ENCODE peak calls at places on chromosomes 5 and 9, in six cellular contexts. B, N, F, M, H and W are unnamed samples.

GRCh38 chr5:179089502-179089901 is 29.3 kb downstream of the ZNF354C start:
- DNase-seq in B (no peak), N (no peak), F (no peak), M (no peak), H (no peak), W (no peak)

GRCh38 chr9:109086221-109086620 is 33.5 kb downstream of the TMEM245 start:
- DNase-seq in B (no peak), N (no peak), F (peak), M (peak), H (peak), W (no peak)

GRCh38 chr9:110457245-110457644 is 119.6 kb upstream of the TXNDC8 start:
- DNase-seq in B (no peak), N (no peak), F (no peak), M (no peak), H (no peak), W (no peak)

GRCh38 chr5:141528401-141528984 is 39.6 kb downstream of the PCDHGC5 start:
- DNase-seq in B (no peak), N (no peak), F (no peak), M (peak), H (no peak), W (no peak)

GRCh38 chr9:75063556-75064305 is 24.2 kb downstream of the NMRK1 start:
- DNase-seq in B (no peak), N (no peak), F (no peak), M (peak), H (no peak), W (no peak)

GRCh38 chr5:169581580-169582227 is 1.9 kb upstream of the SPDL1 start:
- DNase-seq in B (peak), N (peak), F (no peak), M (peak), H (peak), W (peak)

GRCh38 chr5:82356808-82357671 is 78.9 kb upstream of the RPS23 start:
- DNase-seq in B (no peak), N (peak), F (peak), M (peak), H (peak), W (peak)

GRCh38 chr9:35599763-35600604 is 5.1 kb upstream of the TESK1 start:
- DNase-seq in B (no peak), N (peak), F (no peak), M (no peak), H (peak), W (no peak)

GRCh38 chr9:134777153-134777552 is 103.5 kb upstream of the FCN2 start:
- DNase-seq in B (no peak), N (no peak), F (no peak), M (no peak), H (no peak), W (no peak)

GRCh38 chr5:6365142-6365976 is 13.0 kb downstream of the MED10 start:
- DNase-seq in B (no peak), N (no peak), F (no peak), M (peak), H (no peak), W (no peak)

GRCh38 chr5:147756566-147756965 is 26.0 kb downstream of the JAKMIP2 start:
- DNase-seq in B (no peak), N (no peak), F (no peak), M (no peak), H (no peak), W (no peak)

GRCh38 chr5:50947892-50948683 is 281.7 kb downstream of the PARP8 start:
- DNase-seq in B (peak), N (no peak), F (no peak), M (no peak), H (no peak), W (no peak)

GRCh38 chr9:136372561-136373299 is 739 bp downstream of the CARD9 start:
- DNase-seq in B (no peak), N (peak), F (no peak), M (peak), H (peak), W (peak)

GRCh38 chr9:108803666-108804065 is 52.1 kb downstream of the ACTL7B start:
- DNase-seq in B (no peak), N (no peak), F (no peak), M (no peak), H (no peak), W (no peak)

GRCh38 chr9:134641173-134641985 is at the start of gene COL5A1:
- DNase-seq in B (peak), N (no peak), F (no peak), M (peak), H (peak), W (peak)

GRCh38 chr5:137693307-137693950 is 42.5 kb downstream of the KLHL3 start:
- DNase-seq in B (no peak), N (no peak), F (no peak), M (no peak), H (no peak), W (no peak)

GRCh38 chr5:1498623-1499416 is 24.9 kb downstream of the LPCAT1 start:
- DNase-seq in B (no peak), N (no peak), F (peak), M (no peak), H (no peak), W (no peak)

GRCh38 chr5:1499851-1500250 is 23.9 kb downstream of the LPCAT1 start:
- DNase-seq in B (no peak), N (no peak), F (no peak), M (no peak), H (no peak), W (no peak)

GRCh38 chr5:1497271-1497777 is 26.4 kb downstream of the LPCAT1 start:
- DNase-seq in B (no peak), N (no peak), F (peak), M (no peak), H (no peak), W (no peak)

GRCh38 chr5:1495525-1495897 is 28.2 kb downstream of the LPCAT1 start:
- DNase-seq in B (no peak), N (no peak), F (no peak), M (no peak), H (no peak), W (no peak)

DNA sequence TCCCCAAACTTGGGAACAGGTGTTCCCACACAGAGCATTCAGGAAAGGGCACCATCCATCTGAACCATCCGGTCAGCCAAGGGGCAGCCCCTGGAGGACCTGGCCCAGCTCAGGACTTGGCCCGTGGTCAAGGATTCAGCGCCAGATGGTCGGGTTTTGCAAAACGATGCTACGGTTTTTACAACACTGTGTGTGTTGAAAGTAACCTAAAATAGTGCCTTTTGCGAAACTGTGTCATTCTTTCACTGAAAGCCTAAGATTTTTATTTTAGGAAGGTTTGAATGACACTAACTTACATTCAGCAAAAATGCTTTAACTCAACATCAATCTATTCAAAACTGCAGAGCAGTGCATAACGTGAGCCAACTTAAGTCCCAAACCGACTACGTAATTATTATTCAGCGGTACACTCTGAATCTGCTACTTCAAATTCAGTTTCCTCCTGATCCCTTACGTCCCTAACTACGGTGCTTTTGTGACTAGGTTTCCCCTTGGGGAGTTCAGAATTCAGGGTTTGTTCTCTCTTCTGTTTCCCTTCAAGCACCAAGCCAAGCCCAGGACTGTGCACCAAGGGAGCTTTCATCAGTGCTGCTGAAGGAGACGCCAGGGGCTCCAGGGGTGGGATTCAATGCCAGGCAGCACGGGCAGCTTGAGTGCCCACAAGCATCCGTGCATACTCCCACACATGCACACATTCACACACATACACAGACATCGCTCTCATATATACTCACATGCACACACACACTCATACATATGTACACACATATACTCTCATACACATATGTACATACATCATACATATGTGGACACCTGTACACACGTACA is 25.8 kb downstream of the LPCAT1 start:
- DNase-seq in B (no peak), N (no peak), F (peak), M (no peak), H (no peak), W (no peak)
- TF ChIP-seq BHLHE40 in B (no peak), N (no peak), F (peak), M (no peak), H (no peak), W (no peak)

GRCh38 chr9:87109851-87110250 is 162.5 kb upstream of the GAS1 start:
- DNase-seq in B (no peak), N (no peak), F (no peak), M (peak), H (no peak), W (no peak)
- TF ChIP-seq BHLHE40 in B (no peak), N (no peak), F (no peak), M (no peak), H (no peak), W (no peak)

GRCh38 chr5:133934311-133934710 is 34.1 kb downstream of the C5orf15 start:
- DNase-seq in B (no peak), N (no peak), F (no peak), M (no peak), H (no peak), W (no peak)

GRCh38 chr5:133933169-133933509 is 35.3 kb downstream of the C5orf15 start:
- DNase-seq in B (no peak), N (no peak), F (no peak), M (peak), H (no peak), W (no peak)

GRCh38 chr5:133934822-133935793 is 33.3 kb downstream of the C5orf15 start:
- DNase-seq in B (no peak), N (no peak), F (no peak), M (no peak), H (no peak), W (no peak)

GRCh38 chr5:133932441-133933168 is 35.8 kb downstream of the C5orf15 start:
- DNase-seq in B (no peak), N (no peak), F (no peak), M (no peak), H (no peak), W (peak)

GRCh38 chr5:133933670-133934295 is 34.6 kb downstream of the C5orf15 start:
- DNase-seq in B (no peak), N (no peak), F (no peak), M (no peak), H (no peak), W (peak)
- TF ChIP-seq BHLHE40 in B (no peak), N (no peak), F (no peak), M (no peak), H (no peak), W (no peak)

GRCh38 chr5:174317261-174317894 is 271.9 kb downstream of the NSG2 start:
- DNase-seq in B (peak), N (peak), F (no peak), M (peak), H (peak), W (peak)
- TF ChIP-seq BHLHE40 in B (no peak), N (no peak), F (no peak), M (no peak), H (no peak), W (no peak)

GRCh38 chr5:66118294-66118693 is 25.8 kb upstream of the SREK1 start:
- DNase-seq in B (no peak), N (no peak), F (no peak), M (no peak), H (no peak), W (no peak)

GRCh38 chr5:66113160-66113559 is 30.9 kb upstream of the SREK1 start:
- DNase-seq in B (no peak), N (peak), F (no peak), M (peak), H (peak), W (no peak)
- TF ChIP-seq BHLHE40 in B (no peak), N (no peak), F (no peak), M (no peak), H (no peak), W (no peak)